ENCODE peak calls at places on chromosomes 3 and 15, in seven cellular contexts. U, A, N, T, W, M and D are unnamed samples.

GRCh38 chr15:86002444-86002843 is 77.2 kb upstream of the AGBL1 start:
- DNase-seq in N (no peak), A (no peak), W (no peak), M (no peak), U (no peak), T (no peak), D (no peak)

GRCh38 chr3:60094392-60094947 is 1044.6 kb upstream of the CFAP20DC start:
- DNase-seq in A (no peak), N (no peak), U (no peak), M (no peak), T (no peak), W (no peak), D (no peak)

GRCh38 chr15:45333550-45333949 is 44.8 kb downstream of the GATM start:
- DNase-seq in M (no peak), U (no peak), T (no peak), N (no peak), W (peak), A (peak), D (no peak)

GRCh38 chr3:129211345-129211744 is 27.6 kb upstream of the CNBP start:
- DNase-seq in N (no peak), W (no peak), U (no peak), T (no peak), M (no peak), A (no peak), D (no peak)

GRCh38 chr3:188531210-188531609 is 377.3 kb downstream of the LPP start:
- DNase-seq in T (no peak), U (no peak), M (no peak), W (no peak), N (no peak), A (no peak), D (no peak)

GRCh38 chr15:73899197-73900128 is 26.1 kb downstream of the TBC1D21 start:
- DNase-seq in A (no peak), T (no peak), W (no peak), U (no peak), N (no peak), M (no peak), D (no peak)

GRCh38 chr3:112007641-112008040 is 8.9 kb downstream of the TAGLN3 start:
- DNase-seq in W (peak), N (no peak), U (no peak), T (no peak), M (no peak), A (no peak), D (no peak)

GRCh38 chr3:187398955-187399354 is 30.8 kb downstream of the RTP4 start:
- DNase-seq in T (no peak), M (no peak), N (no peak), A (no peak), W (no peak), U (no peak), D (no peak)

GRCh38 chr15:50798684-50799083 is 33.2 kb upstream of the SPPL2A start:
- DNase-seq in U (no peak), M (no peak), N (peak), W (no peak), T (no peak), A (no peak), D (no peak)

GRCh38 chr3:108234387-108234957 is 12.2 kb upstream of the IFT57 start:
- DNase-seq in N (no peak), M (no peak), T (no peak), U (no peak), A (no peak), W (no peak), D (no peak)

GRCh38 chr3:141125351-141125750 is 74.2 kb downstream of the SPSB4 start:
- DNase-seq in U (no peak), N (no peak), T (no peak), M (no peak), W (no peak), A (no peak), D (no peak)

GRCh38 chr3:48364840-48365239 is 7.2 kb upstream of the FBXW12 start:
- DNase-seq in W (no peak), A (no peak), T (no peak), M (no peak), U (no peak), N (no peak), D (no peak)

GRCh38 chr3:54853573-54854404 is 74.1 kb downstream of the LRTM1 start:
- DNase-seq in W (peak), A (peak), M (peak), U (peak), T (peak), N (peak), D (peak)

GRCh38 chr3:110352841-110353595 is 718.6 kb upstream of the NECTIN3 start:
- DNase-seq in W (no peak), T (no peak), A (no peak), N (no peak), M (no peak), U (no peak), D (no peak)

GRCh38 chr3:159668461-159668860 is 320.2 kb upstream of the IL12A start:
- DNase-seq in T (no peak), U (no peak), N (no peak), M (no peak), A (no peak), W (no peak), D (no peak)